ENCODE peak calls at places on chromosomes 13 and 19, in ten cellular contexts. E is omental fat pad, I is heart right ventricle, B is left lung, S is thoracic aorta, K is mucosa of descending colon, N is hepatocyte, G is breast epithelium, Q is GM12864, W is OCI-LY7. X is an unnamed sample.
A peak's percentile ranks its signal among the peaks of the same experiment; 100 is the strongest.

GRCh38 chr19:46999377-46999776 is 20.3 kb upstream of the NPAS1 start:
- DNase-seq in I (no peak), B (no peak), K (no peak), N (no peak), G (no peak), S (no peak), Q (no peak), E (no peak), W (no peak), X (no peak)

GRCh38 chr13:33017410-33017929 is 1.2 kb downstream of the KL start:
- DNase-seq in I (peak; percentile 35), W (peak; percentile 30), E (no peak), Q (peak; percentile 65), S (no peak), N (peak; percentile 63), G (no peak), K (peak; percentile 53), B (no peak), X (no peak)

GRCh38 chr19:54252243-54252642 is 4.8 kb downstream of the LILRB5 start:
- DNase-seq in S (no peak), Q (no peak), I (no peak), B (no peak), G (no peak), K (no peak), N (no peak), W (no peak), E (no peak), X (no peak)

GRCh38 chr13:89034015-89034414 is 1362.8 kb downstream of the SLITRK5 start:
- DNase-seq in B (no peak), W (no peak), Q (no peak), I (no peak), N (no peak), G (no peak), K (no peak), E (no peak), S (no peak), X (no peak)

GRCh38 chr13:26168276-26168814 is 53.8 kb downstream of the RNF6 start:
- DNase-seq in E (no peak), N (peak; percentile 17), I (no peak), S (no peak), B (no peak), Q (no peak), W (no peak), K (no peak), G (no peak), X (no peak)

GRCh38 chr13:24187185-24187584 is 26.7 kb downstream of the SPATA13 start:
- DNase-seq in Q (no peak), I (no peak), W (no peak), B (no peak), K (no peak), S (no peak), G (no peak), N (peak; percentile 22), E (no peak), X (no peak)

GRCh38 chr13:19818223-19818842 is 35.6 kb upstream of the PSPC1 start:
- DNase-seq in G (no peak), I (peak; percentile 32), Q (no peak), N (peak; percentile 57), B (peak; percentile 63), E (no peak), S (no peak), W (peak; percentile 8), K (peak; percentile 41), X (peak; percentile 22)

GRCh38 chr19:30208661-30209060 is 163.5 kb upstream of the ZNF536 start:
- DNase-seq in S (no peak), K (no peak), B (no peak), E (no peak), N (no peak), W (no peak), I (no peak), G (no peak), Q (no peak), X (no peak)

GRCh38 chr19:4201798-4202197 is 19.3 kb downstream of the ANKRD24 start:
- DNase-seq in K (no peak), Q (no peak), N (no peak), B (no peak), S (no peak), I (no peak), G (no peak), E (no peak), W (no peak), X (no peak)

GRCh38 chr13:95497307-95497943 is 55.1 kb upstream of the CLDN10 start:
- DNase-seq in I (peak; percentile 69), G (peak; percentile 23), S (no peak), N (no peak), B (no peak), Q (no peak), K (no peak), E (no peak), W (no peak), X (no peak)

GRCh38 chr13:22740264-22740663 is 440.5 kb upstream of the SGCG start:
- DNase-seq in B (no peak), I (no peak), N (no peak), Q (no peak), K (peak; percentile 30), W (no peak), S (no peak), G (no peak), E (no peak), X (no peak)

GRCh38 chr19:33247441-33247819 is 21.8 kb upstream of the SLC7A10 start:
- DNase-seq in N (no peak), Q (no peak), W (no peak), S (no peak), G (no peak), I (no peak), E (no peak), B (no peak), K (no peak), X (no peak)

GRCh38 chr19:33248553-33248953 is 22.9 kb upstream of the SLC7A10 start:
- DNase-seq in E (no peak), I (no peak), S (no peak), W (no peak), B (no peak), K (no peak), N (peak; percentile 42), G (no peak), Q (no peak), X (no peak)

GRCh38 chr19:33246729-33247440 is 21.2 kb upstream of the SLC7A10 start:
- DNase-seq in G (no peak), W (no peak), Q (no peak), B (no peak), E (no peak), I (no peak), N (no peak), K (no peak), S (no peak), X (no peak)

GRCh38 chr19:33248104-33248503 is 22.5 kb upstream of the SLC7A10 start:
- DNase-seq in S (no peak), G (no peak), Q (no peak), N (no peak), E (no peak), I (no peak), W (no peak), K (no peak), B (no peak), X (no peak)

GRCh38 chr19:33245948-33246728 is 20.5 kb upstream of the SLC7A10 start:
- DNase-seq in N (no peak), S (no peak), I (peak; percentile 50), K (no peak), E (no peak), B (no peak), G (no peak), Q (no peak), W (no peak), X (no peak)
- TF ChIP-seq CTCF in N (peak; percentile 34), S (peak; percentile 46), I (peak; percentile 37), K (no peak), E (no peak), B (peak; percentile 43), G (no peak), Q (peak; percentile 67), W (peak; percentile 72), X (peak; percentile 24)

GRCh38 chr19:18070181-18070580 is 16.6 kb downstream of the IL12RB1 start:
- DNase-seq in E (no peak), W (no peak), B (no peak), S (no peak), G (no peak), N (no peak), K (no peak), I (no peak), Q (no peak), X (no peak)

GRCh38 chr19:18069383-18069782 is 17.4 kb downstream of the IL12RB1 start:
- DNase-seq in W (no peak), B (no peak), Q (no peak), I (no peak), S (no peak), E (no peak), G (no peak), N (no peak), K (no peak), X (no peak)

GRCh38 chr19:18073197-18073596 is 13.5 kb downstream of the IL12RB1 start:
- DNase-seq in N (no peak), Q (no peak), K (no peak), S (no peak), E (no peak), B (no peak), W (no peak), I (no peak), G (no peak), X (no peak)

GRCh38 chr19:18072335-18072734 is 14.4 kb downstream of the IL12RB1 start:
- DNase-seq in S (no peak), Q (no peak), N (no peak), B (no peak), I (no peak), E (no peak), G (no peak), K (no peak), W (no peak), X (no peak)

DNA sequence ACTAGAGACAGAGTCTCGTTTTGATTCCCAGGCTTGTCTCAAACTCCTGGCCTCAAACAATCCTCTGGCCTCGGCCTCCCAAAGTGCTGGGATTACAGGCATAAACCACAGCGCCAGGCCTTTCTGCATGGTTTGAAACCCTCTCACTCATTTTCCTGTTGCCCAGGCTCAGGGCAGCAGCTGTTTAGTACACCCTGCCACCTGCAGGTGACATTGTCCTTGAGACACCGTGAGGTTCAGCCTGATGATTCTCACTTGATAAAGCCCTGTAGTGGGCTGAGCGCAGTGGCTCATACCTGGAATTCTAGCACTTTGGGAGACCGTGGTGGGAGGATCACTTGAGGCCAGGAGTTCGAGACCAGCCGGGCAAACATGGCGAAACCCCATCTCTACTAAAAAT is 12.5 kb downstream of the IL12RB1 start:
- DNase-seq in E (no peak), W (no peak), B (no peak), G (no peak), K (no peak), Q (no peak), I (no peak), S (no peak), N (no peak), X (no peak)
- TF ChIP-seq CTCF in E (no peak), W (peak; percentile 33), B (no peak), G (no peak), K (no peak), Q (no peak), I (no peak), S (no peak), N (peak; percentile 6), X (no peak)

GRCh38 chr19:51712461-51713081 is 11.2 kb downstream of the HAS1 start:
- DNase-seq in I (no peak), B (no peak), E (no peak), W (peak; percentile 77), N (peak; percentile 57), G (no peak), S (no peak), K (no peak), Q (no peak), X (no peak)
- TF ChIP-seq CTCF in I (peak; percentile 14), B (no peak), E (no peak), W (peak; percentile 79), N (peak; percentile 39), G (no peak), S (no peak), K (no peak), Q (peak; percentile 64), X (no peak)

GRCh38 chr13:55999709-56000108 is 1141.0 kb upstream of the PRR20A start:
- DNase-seq in W (no peak), K (no peak), G (no peak), E (no peak), B (no peak), Q (no peak), N (peak; percentile 8), I (no peak), S (no peak), X (no peak)
- TF ChIP-seq CTCF in W (peak; percentile 14), K (no peak), G (no peak), E (no peak), B (no peak), Q (no peak), N (no peak), I (no peak), S (no peak), X (no peak)